ENCODE peak calls at places on chromosome 10, in five cellular contexts. M, O, N, F and T are unnamed samples.

GRCh38 chr10:33893502-33893901 is 559.0 kb upstream of the NRP1 start:
- DNase-seq in F (no peak), M (no peak), O (no peak), N (no peak), T (no peak)

GRCh38 chr10:95508730-95509129 is 52.4 kb downstream of the SORBS1 start:
- DNase-seq in M (peak; percentile 21), F (no peak), N (no peak), O (peak; percentile 28), T (no peak)

GRCh38 chr10:123769647-123770046 is 103.5 kb downstream of the GPR26 start:
- DNase-seq in F (no peak), O (no peak), M (no peak), N (no peak), T (no peak)

GRCh38 chr10:6297951-6298381 is 95.2 kb downstream of the PFKFB3 start:
- DNase-seq in F (no peak), N (no peak), M (no peak), O (no peak), T (no peak)

GRCh38 chr10:66350622-66351399 is 575.0 kb upstream of the LRRTM3 start:
- DNase-seq in F (no peak), N (no peak), O (no peak), M (no peak), T (no peak)

GRCh38 chr10:94524146-94524545 is 21.4 kb upstream of the HELLS start:
- DNase-seq in M (peak; percentile 64), F (no peak), N (no peak), O (no peak), T (no peak)

GRCh38 chr10:56178210-56178609 is 182.8 kb downstream of the ZWINT start:
- DNase-seq in N (no peak), O (no peak), M (no peak), F (no peak), T (peak; percentile 11)

GRCh38 chr10:122173337-122173736 is 97.8 kb upstream of the BTBD16 start:
- DNase-seq in F (no peak), M (no peak), O (no peak), N (no peak), T (no peak)

GRCh38 chr10:24866615-24867583 is 85.5 kb downstream of the PRTFDC1 start:
- DNase-seq in M (peak; percentile 87), N (peak; percentile 77), O (peak; percentile 6), F (no peak), T (no peak)

GRCh38 chr10:771647-772046 is 82.2 kb upstream of the DIP2C start:
- DNase-seq in M (no peak), N (no peak), F (no peak), O (no peak), T (no peak)

GRCh38 chr10:3192856-3193635 is 20.5 kb upstream of the PITRM1 start:
- DNase-seq in F (no peak), O (peak; percentile 29), N (peak; percentile 67), M (peak; percentile 73), T (peak; percentile 70)

GRCh38 chr10:131743190-131744151 is 157.3 kb upstream of the PPP2R2D start:
- DNase-seq in M (no peak), N (no peak), F (peak; percentile 45), O (no peak), T (peak; percentile 53)

GRCh38 chr10:113532724-113533123 is 20.1 kb upstream of the HABP2 start:
- DNase-seq in N (no peak), M (no peak), F (no peak), O (no peak), T (no peak)

GRCh38 chr10:4926400-4926799 is 36.8 kb upstream of the AKR1C1 start:
- DNase-seq in M (no peak), O (no peak), F (no peak), N (no peak), T (no peak)

GRCh38 chr10:31320179-31320597 is 1.2 kb downstream of the ZEB1 start:
- DNase-seq in M (no peak), O (no peak), N (peak; percentile 41), F (no peak), T (peak; percentile 59)

GRCh38 chr10:123555616-123556015 is 110.5 kb upstream of the GPR26 start:
- DNase-seq in F (no peak), O (no peak), N (no peak), M (no peak), T (no peak)

GRCh38 chr10:3808689-3809199 is 23.7 kb upstream of the KLF6 start:
- DNase-seq in M (no peak), N (no peak), F (no peak), O (no peak), T (no peak)

GRCh38 chr10:119737827-119738226 is 12.0 kb downstream of the INPP5F start:
- DNase-seq in F (no peak), O (no peak), N (peak; percentile 51), M (peak; percentile 88), T (no peak)

GRCh38 chr10:43347997-43348396 is 23.4 kb upstream of the FXYD4 start:
- DNase-seq in F (no peak), N (no peak), M (no peak), O (no peak), T (no peak)

GRCh38 chr10:90779573-90779972 is 78.3 kb downstream of the HTR7 start:
- DNase-seq in O (peak; percentile 13), M (peak; percentile 6), F (no peak), N (peak; percentile 16), T (no peak)

GRCh38 chr10:100024741-100025140 is 15.0 kb upstream of the DNMBP start:
- DNase-seq in M (no peak), O (no peak), N (no peak), F (no peak), T (no peak)

GRCh38 chr10:96089670-96090462 is 40.2 kb upstream of the ZNF518A start:
- DNase-seq in N (peak; percentile 96), F (peak; percentile 84), O (peak; percentile 93), M (peak; percentile 96), T (peak; percentile 89)

GRCh38 chr10:68666280-68666760 is 54.7 kb upstream of the CCAR1 start:
- DNase-seq in N (no peak), M (peak; percentile 95), F (no peak), O (no peak), T (no peak)

GRCh38 chr10:71998840-71999194 is 34.6 kb downstream of the CHST3 start:
- DNase-seq in F (no peak), O (peak; percentile 70), M (peak; percentile 75), N (peak; percentile 37), T (peak; percentile 67)

GRCh38 chr10:97150616-97151015 is 35.1 kb downstream of the SLIT1 start:
- DNase-seq in F (no peak), N (no peak), O (no peak), M (no peak), T (no peak)

GRCh38 chr10:86954681-86955500 is 2.5 kb downstream of the MMRN2 start:
- DNase-seq in O (no peak), N (no peak), M (no peak), F (no peak), T (no peak)

DNA sequence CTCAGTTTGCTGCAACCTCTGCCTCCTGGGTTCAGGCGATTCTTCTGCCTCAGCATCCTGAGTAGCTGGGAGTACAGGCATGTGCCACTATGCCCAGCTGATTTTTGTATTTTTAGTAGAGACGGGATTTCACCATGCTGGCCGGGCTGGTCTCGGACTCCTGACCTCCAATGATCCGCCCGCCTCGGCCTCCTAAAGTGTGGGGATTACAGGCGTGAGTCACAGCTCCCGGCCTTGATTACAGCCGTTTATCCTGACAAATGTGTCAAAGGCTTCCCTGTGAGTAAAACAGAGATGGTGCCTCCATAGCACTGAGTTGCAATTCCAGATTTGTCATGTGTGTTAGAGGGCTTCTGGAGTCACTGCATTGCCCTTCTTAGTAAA is 273.7 kb downstream of the CCDC3 start:
- DNase-seq in F (no peak), M (no peak), N (no peak), O (no peak), T (no peak)
- TF ChIP-seq MXI1 in F (no peak), M (no peak), N (no peak), O (no peak), T (no peak)

GRCh38 chr10:46265981-46266505 is 20.8 kb upstream of the ANTXRL start:
- DNase-seq in F (no peak), O (no peak), M (no peak), N (no peak), T (no peak)

GRCh38 chr10:46267132-46267985 is 19.4 kb upstream of the ANTXRL start:
- DNase-seq in F (no peak), O (no peak), N (no peak), M (no peak), T (no peak)

GRCh38 chr10:46270086-46270811 is 16.5 kb upstream of the ANTXRL start:
- DNase-seq in F (no peak), M (no peak), O (no peak), N (no peak), T (no peak)

GRCh38 chr10:46266506-46266985 is 20.3 kb upstream of the ANTXRL start:
- DNase-seq in F (no peak), N (no peak), O (no peak), M (no peak), T (no peak)

DNA sequence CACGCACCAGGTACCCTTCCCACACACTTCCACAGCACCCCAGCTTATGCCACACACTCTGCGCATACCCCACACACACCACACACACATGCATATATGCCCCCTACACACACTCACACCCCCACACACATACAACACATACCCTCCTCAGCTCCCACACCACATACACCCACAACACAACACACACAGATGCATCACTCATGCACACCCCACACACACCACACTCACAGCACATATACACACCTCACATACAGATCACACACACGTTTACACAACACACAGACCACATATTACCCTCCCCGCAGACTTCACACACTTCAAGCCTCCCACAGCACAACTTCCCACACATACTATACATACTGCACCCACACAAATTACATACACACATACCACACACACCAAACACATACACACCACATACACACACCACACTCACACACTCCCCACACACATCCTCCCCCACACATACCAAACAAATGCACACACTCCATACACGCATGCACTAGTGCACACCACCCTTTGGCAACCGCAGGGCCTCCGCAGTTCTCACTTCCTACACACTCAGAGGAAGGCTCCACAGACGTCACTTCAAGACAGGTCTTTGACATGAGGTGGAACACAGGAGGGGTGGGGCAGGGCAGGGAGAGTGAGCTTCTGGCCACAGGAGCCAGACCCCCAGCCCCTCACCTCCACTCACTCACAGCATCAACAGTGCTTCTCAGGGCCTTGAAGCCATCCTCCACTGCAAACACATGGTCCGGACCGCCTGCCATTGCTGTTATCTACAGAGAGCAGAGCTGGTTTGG is 18.5 kb upstream of the ANTXRL start:
- DNase-seq in M (no peak), F (peak; percentile 25), N (no peak), O (no peak), T (no peak)
- H3K4me1 ChIP-seq in M (no peaks in the 10 kb centered on the region), F (peaks cover 35% of the 10 kb centered on the region), N (peaks cover 3% of the 10 kb centered on the region), O (no peaks in the 10 kb centered on the region), T (no peaks in the 10 kb centered on the region)

GRCh38 chr10:70662362-70663220 is 9.7 kb upstream of the ADAMTS14 start:
- DNase-seq in M (peak; percentile 69), N (peak; percentile 74), O (no peak), F (no peak), T (no peak)
- TF ChIP-seq MXI1 in M (no peak), N (no peak), O (no peak), F (no peak), T (no peak)

DNA sequence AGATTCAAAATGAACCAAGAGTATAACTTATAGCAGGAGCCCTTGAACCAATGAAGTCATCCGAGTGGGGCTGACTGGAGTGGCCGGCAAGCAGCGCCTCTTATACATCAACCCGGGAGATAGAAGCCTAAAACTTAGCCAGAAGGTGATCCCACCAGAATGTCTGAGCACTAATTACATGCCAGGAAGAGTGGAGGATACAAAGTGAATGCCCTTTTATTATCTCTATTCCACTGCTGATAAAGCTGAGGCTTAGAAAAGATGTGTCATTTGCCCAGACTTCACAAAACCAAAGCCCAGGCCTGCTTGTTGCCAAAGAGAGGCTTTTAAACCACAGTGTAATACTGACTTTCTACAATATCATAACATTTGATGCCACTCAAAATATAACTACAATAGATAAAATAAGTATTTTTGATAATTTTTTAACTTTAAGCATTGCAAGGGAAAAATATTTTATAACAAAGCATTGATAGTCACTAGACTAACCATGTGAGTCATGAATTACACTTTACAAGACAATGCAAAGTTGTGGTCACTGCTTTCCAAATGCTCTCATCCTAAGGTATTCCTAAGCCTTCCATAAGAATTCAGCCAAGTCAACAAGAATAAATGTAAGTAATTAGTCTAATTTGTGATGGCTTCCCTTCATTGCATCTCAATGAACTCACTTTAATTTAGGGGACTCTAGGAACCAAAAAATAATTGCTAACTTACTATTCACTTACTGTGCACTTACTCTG is 58.6 kb upstream of the ARID5B start:
- DNase-seq in F (no peak), O (no peak), N (no peak), M (peak; percentile 77), T (no peak)
- H3K4me1 ChIP-seq in F (no peaks in the 10 kb centered on the region), O (peaks cover 27% of the 10 kb centered on the region), N (peaks cover 32% of the 10 kb centered on the region), M (peaks cover 6% of the 10 kb centered on the region), T (peaks cover 4% of the 10 kb centered on the region)